ENCODE peak calls at places on chromosomes 5 and 9, in ten cellular contexts. T is kidney; S is GM12865; K is suprapubic skin; C is activated naive CD4-positive, alpha-beta T cell; B is bronchial epithelial cell; J is skeletal muscle cell; W is NT2/D1; M is MCF 10A; V is activated T-helper 1 cell treated with Interleukin-2 at 50 U/mL for 16 hours. F is an unnamed sample.

GRCh38 chr9:112097712-112098688 is 77.1 kb downstream of the SUSD1 start:
- DNase-seq in C (peak; percentile 7), V (peak; percentile 35), W (peak; percentile 86), B (peak; percentile 64), K (no peak), M (peak; percentile 79), S (peak; percentile 87), T (no peak), J (no peak), F (peak; percentile 40)

GRCh38 chr5:72243706-72244105 is 76.3 kb downstream of the MRPS27 start:
- DNase-seq in C (no peak), T (no peak), W (no peak), B (no peak), M (no peak), K (no peak), J (no peak), S (no peak), V (no peak), F (no peak)

GRCh38 chr9:105291422-105291859 is 47.0 kb downstream of the SLC44A1 start:
- DNase-seq in V (no peak), J (no peak), S (no peak), C (no peak), T (no peak), M (peak; percentile 43), K (no peak), B (peak; percentile 21), W (no peak), F (no peak)

GRCh38 chr9:95605826-95606555 is 89.2 kb upstream of the PTCH1 start:
- DNase-seq in T (no peak), S (no peak), J (no peak), W (peak; percentile 35), K (peak; percentile 61), C (no peak), M (no peak), V (no peak), B (no peak), F (peak; percentile 51)

GRCh38 chr5:65861830-65862241 is 64.5 kb upstream of the ERBIN start:
- DNase-seq in C (no peak), K (no peak), T (no peak), S (no peak), W (no peak), M (peak; percentile 78), J (peak; percentile 72), V (no peak), B (peak; percentile 71), F (no peak)

GRCh38 chr9:77846957-77847574 is 184.5 kb downstream of the GNAQ start:
- DNase-seq in K (no peak), W (no peak), T (no peak), B (peak; percentile 46), M (no peak), S (no peak), C (no peak), J (no peak), V (no peak), F (peak; percentile 66)

GRCh38 chr5:35656721-35657120 is 39.1 kb downstream of the SPEF2 start:
- DNase-seq in C (no peak), K (no peak), B (no peak), W (peak; percentile 11), J (peak; percentile 9), V (no peak), T (no peak), S (no peak), M (no peak), F (no peak)

GRCh38 chr5:13606051-13606450 is 338.4 kb downstream of the DNAH5 start:
- DNase-seq in W (no peak), C (no peak), T (no peak), S (no peak), J (no peak), K (no peak), V (no peak), B (peak; percentile 97), M (peak; percentile 18), F (no peak)

GRCh38 chr9:92094655-92095054 is 20.6 kb downstream of the SPTLC1 start:
- DNase-seq in T (no peak), J (no peak), S (no peak), B (peak; percentile 18), M (no peak), C (no peak), V (no peak), W (no peak), K (no peak), F (no peak)

GRCh38 chr5:88660947-88661869 is 221.8 kb downstream of the MEF2C start:
- DNase-seq in S (peak; percentile 91), M (no peak), C (no peak), V (no peak), B (peak; percentile 28), T (peak; percentile 83), W (peak; percentile 72), K (no peak), J (peak; percentile 37), F (no peak)

GRCh38 chr9:97382099-97382718 is 29.7 kb upstream of the TDRD7 start:
- DNase-seq in S (no peak), J (no peak), K (no peak), V (no peak), C (no peak), M (no peak), W (no peak), T (no peak), B (no peak), F (no peak)

GRCh38 chr9:806285-807156 is 35.0 kb upstream of the DMRT1 start:
- DNase-seq in C (no peak), B (peak; percentile 43), W (peak; percentile 23), J (no peak), S (peak; percentile 39), T (no peak), K (no peak), V (no peak), M (peak; percentile 60), F (no peak)

GRCh38 chr5:1012900-1013237 is 4.3 kb downstream of the NKD2 start:
- DNase-seq in S (no peak), J (no peak), W (no peak), K (no peak), M (no peak), B (no peak), C (no peak), V (no peak), T (no peak), F (no peak)

GRCh38 chr9:132008184-132008781 is 71.4 kb downstream of the MED27 start:
- DNase-seq in S (no peak), K (no peak), B (peak; percentile 85), M (peak; percentile 49), W (no peak), T (no peak), C (no peak), J (peak; percentile 17), V (no peak), F (no peak)

GRCh38 chr5:54794437-54794970 is 190.9 kb downstream of the ESM1 start:
- DNase-seq in J (no peak), M (no peak), T (no peak), V (no peak), C (no peak), W (no peak), K (no peak), S (no peak), B (no peak), F (no peak)

GRCh38 chr9:99296375-99296951 is 74.4 kb downstream of the SEC61B start:
- DNase-seq in S (peak; percentile 67), C (no peak), K (no peak), M (no peak), T (peak; percentile 82), J (no peak), B (no peak), V (peak; percentile 15), W (no peak), F (no peak)